ENCODE peak calls at places on chromosomes 1 and 21, in nine cellular contexts. L is endodermal cell, W is brain microvascular endothelial cell, A is GM23338, Q is cardiac fibroblast, E is epithelial cell of proximal tubule, Z is thoracic aorta, P is HFF-Myc, V is dorsolateral prefrontal cortex. K is an unnamed sample.

GRCh38 chr1:3762873-3763228 is 9.7 kb upstream of the SMIM1 start:
- DNase-seq in L (no peak), Z (no peak), Q (no peak), W (no peak), A (no peak), V (no peak), P (no peak), E (no peak), K (no peak)

GRCh38 chr1:9058465-9058864 is 11.0 kb downstream of the SLC2A5 start:
- DNase-seq in L (no peak), Q (no peak), Z (no peak), V (no peak), A (no peak), W (no peak), P (no peak), E (no peak), K (peak; percentile 59)

GRCh38 chr1:218401896-218402770 is 57.0 kb downstream of the TGFB2 start:
- DNase-seq in P (no peak), E (no peak), V (no peak), W (no peak), Z (no peak), Q (no peak), A (no peak), L (no peak), K (no peak)

GRCh38 chr1:45442272-45442671 is 48.7 kb downstream of the TESK2 start:
- DNase-seq in Q (peak; percentile 85), P (peak; percentile 9), W (no peak), A (no peak), Z (no peak), L (no peak), E (no peak), V (no peak), K (peak; percentile 46)

GRCh38 chr1:179310271-179310670 is 16.7 kb downstream of the SOAT1 start:
- DNase-seq in V (no peak), P (no peak), E (no peak), Q (peak; percentile 79), W (peak; percentile 34), Z (no peak), L (no peak), A (no peak), K (peak; percentile 66)

GRCh38 chr1:15430787-15431570 is 7.3 kb upstream of the CTRC start:
- DNase-seq in W (peak; percentile 58), A (peak; percentile 86), V (peak; percentile 82), L (peak; percentile 97), E (no peak), Z (no peak), Q (peak; percentile 60), P (no peak), K (peak; percentile 25)

GRCh38 chr1:171748651-171749050 is 6.8 kb upstream of the VAMP4 start:
- DNase-seq in Z (no peak), A (no peak), V (no peak), Q (no peak), E (no peak), P (no peak), W (no peak), L (no peak), K (no peak)

GRCh38 chr1:234886081-234886874 is 242.4 kb downstream of the TOMM20 start:
- DNase-seq in L (no peak), V (no peak), P (no peak), W (no peak), Q (peak; percentile 62), Z (no peak), A (no peak), E (no peak), K (peak; percentile 43)

GRCh38 chr1:225762002-225762441 is 15.6 kb upstream of the SRP9 start:
- DNase-seq in Z (no peak), A (no peak), Q (peak; percentile 36), E (no peak), L (no peak), P (no peak), W (peak; percentile 35), V (no peak), K (no peak)

GRCh38 chr1:56200446-56200845 is 378.9 kb downstream of the PLPP3 start:
- DNase-seq in P (no peak), Z (no peak), L (no peak), W (no peak), E (no peak), Q (no peak), A (no peak), V (no peak), K (no peak)

GRCh38 chr1:79852004-79852403 is 845.5 kb upstream of the ADGRL4 start:
- DNase-seq in Q (no peak), V (no peak), P (no peak), L (peak; percentile 65), W (no peak), E (no peak), A (peak; percentile 55), Z (no peak), K (no peak)

GRCh38 chr1:234543442-234544093 is 64.6 kb upstream of the TARBP1 start:
- DNase-seq in W (no peak), V (no peak), L (no peak), A (no peak), P (no peak), Q (no peak), Z (no peak), E (no peak), K (no peak)

GRCh38 chr1:233982827-233983518 is 78.5 kb downstream of the SLC35F3 start:
- DNase-seq in P (no peak), L (no peak), Q (no peak), E (no peak), A (no peak), W (no peak), Z (no peak), V (no peak), K (no peak)

GRCh38 chr1:176512966-176513365 is 50.0 kb downstream of the PAPPA2 start:
- DNase-seq in Q (no peak), L (no peak), E (no peak), Z (no peak), P (no peak), W (no peak), A (no peak), V (no peak), K (no peak)

GRCh38 chr1:231611851-231612250 is 14.7 kb upstream of the DISC1 start:
- DNase-seq in W (no peak), P (no peak), Z (no peak), V (no peak), A (no peak), L (no peak), Q (no peak), E (no peak), K (no peak)

GRCh38 chr1:165854101-165854845 is 26.9 kb downstream of the UCK2 start:
- DNase-seq in P (no peak), V (no peak), E (peak; percentile 71), W (peak; percentile 96), A (no peak), Z (no peak), Q (peak; percentile 99), L (no peak), K (peak; percentile 99)

GRCh38 chr1:220462756-220463155 is 65.2 kb upstream of the MARK1 start:
- DNase-seq in Q (no peak), E (no peak), P (no peak), L (peak; percentile 85), V (no peak), Z (no peak), A (peak; percentile 60), W (no peak), K (no peak)
- TF ChIP-seq CTCF in Q (no peak), E (no peak), P (no peak), L (peak; percentile 45), V (no peak), Z (no peak), A (no peak), W (no peak), K (no peak)

GRCh38 chr1:173536254-173536653 is 59.1 kb downstream of the PRDX6 start:
- DNase-seq in L (no peak), P (no peak), Q (no peak), A (no peak), V (no peak), E (no peak), Z (no peak), W (no peak), K (no peak)

GRCh38 chr1:173532237-173532636 is 55.1 kb downstream of the PRDX6 start:
- DNase-seq in P (no peak), V (no peak), L (no peak), W (no peak), Q (no peak), A (no peak), Z (no peak), E (no peak), K (no peak)

GRCh38 chr1:173529106-173529505 is 52.0 kb downstream of the PRDX6 start:
- DNase-seq in A (peak; percentile 8), W (no peak), E (no peak), Q (no peak), L (no peak), V (no peak), Z (no peak), P (no peak), K (no peak)

GRCh38 chr1:173527151-173527826 is 50.2 kb downstream of the PRDX6 start:
- DNase-seq in P (no peak), V (no peak), Q (peak; percentile 84), E (no peak), Z (no peak), A (no peak), W (peak; percentile 11), L (no peak), K (no peak)

GRCh38 chr1:173531069-173531693 is 54.0 kb downstream of the PRDX6 start:
- DNase-seq in E (no peak), L (no peak), V (no peak), P (no peak), Q (no peak), Z (no peak), A (peak; percentile 17), W (no peak), K (no peak)
- H3K4me3 ChIP-seq in E (no peak overlapping the region), L (no peak overlapping the region), V (no peak overlapping the region), P (no peak overlapping the region), Q (no peak overlapping the region), Z (no peak overlapping the region), A (no peak overlapping the region), W (no peak overlapping the region), K (no peak overlapping the region)

DNA sequence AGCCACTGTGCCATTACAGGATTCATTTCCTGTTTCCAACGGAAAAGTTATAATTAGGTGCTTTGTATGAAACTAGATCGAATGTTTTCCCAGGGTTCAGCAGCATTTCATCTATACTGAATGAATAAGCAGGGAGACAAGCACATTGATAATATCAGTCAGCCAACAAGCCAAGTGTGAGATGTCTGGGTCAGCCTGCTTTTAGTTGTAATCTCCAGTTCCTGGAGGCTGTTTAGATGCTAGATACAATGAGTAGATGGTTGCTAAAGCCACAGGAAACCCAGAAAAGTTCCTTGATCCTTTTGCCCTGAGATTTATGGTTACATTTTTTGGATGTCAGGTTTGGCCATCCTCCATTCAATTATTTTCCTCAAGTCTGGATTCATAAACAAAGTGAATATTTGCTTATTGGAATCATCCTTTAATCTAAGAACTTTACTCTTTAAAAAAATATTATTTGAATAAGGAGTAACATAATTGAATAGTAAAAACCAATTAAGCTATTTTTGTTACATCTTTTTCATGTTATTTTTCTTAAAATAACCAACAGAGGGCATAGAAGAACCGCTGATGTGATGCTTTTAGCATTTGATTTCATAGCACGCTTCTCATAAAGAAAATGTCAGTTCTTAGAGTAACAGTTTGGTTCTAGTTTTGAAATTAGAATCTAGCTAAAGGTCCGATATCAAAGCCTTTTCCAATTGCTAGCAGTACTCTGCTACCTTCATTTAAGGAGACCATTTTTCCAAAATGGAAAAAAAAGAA is 76.6 kb downstream of the HSPA13 start:
- DNase-seq in A (no peak), V (no peak), W (no peak), P (no peak), Q (peak; percentile 43), L (no peak), Z (no peak), E (no peak), K (peak; percentile 13)
- TF ChIP-seq CTCF in A (peak; percentile 29), V (peak; percentile 63), W (no peak), P (no peak), Q (peak; percentile 18), L (peak; percentile 33), Z (peak; percentile 15), E (peak; percentile 20), K (peak; percentile 28)

GRCh38 chr1:26021647-26022403 is at the start of gene EXTL1:
- DNase-seq in W (peak; percentile 40), V (peak; percentile 71), E (no peak), Z (no peak), Q (no peak), P (no peak), L (peak; percentile 91), A (peak; percentile 94), K (no peak)
- H3K4me3 ChIP-seq in W (peak within 1 kb of the TSS; percentile 59), V (peak within 1 kb of the TSS; percentile 58), E (no peak within 1 kb of the TSS), Z (peak within 1 kb of the TSS; percentile 42), Q (no peak within 1 kb of the TSS), P (peak within 1 kb of the TSS; percentile 8), L (peak within 1 kb of the TSS; percentile 77), A (peak within 1 kb of the TSS; percentile 55), K (peak within 1 kb of the TSS; percentile 52)

K was measured in AG10803.